ENCODE peak calls at places on chromosomes 2 and 18, in five cellular contexts. H is OCI-LY7; I is prostate gland; M is progenitor cell of endocrine pancreas; E is stimulated activated CD4-positive, alpha-beta T cell treated with anti-CD3 and anti-CD28 coated beads, Interleukin-2, amount 100 ng/mL, for 48 hours. N is an unnamed sample.

GRCh38 chr2:36356199-36356989 is 816 bp downstream of the CRIM1 start:
- DNase-seq in H (peak), I (peak), M (peak), E (peak), N (peak)

GRCh38 chr2:238970553-238971081 is 122.7 kb downstream of the TWIST2 start:
- DNase-seq in E (peak), M (peak), I (no peak), H (peak), N (peak)

GRCh38 chr2:82172483-82172882 is 1867.9 kb upstream of the LRRTM1 start:
- DNase-seq in H (no peak), E (no peak), I (no peak), M (no peak), N (no peak)

GRCh38 chr18:21740474-21740723 is 193 bp upstream of the MIB1 start:
- DNase-seq in I (peak), M (no peak), E (no peak), H (peak), N (peak)

GRCh38 chr2:172345951-172346555 is 81.3 kb upstream of the ITGA6 start:
- DNase-seq in M (no peak), H (no peak), I (no peak), E (no peak), N (no peak)

GRCh38 chr2:24874025-24874424 is 46.0 kb downstream of the ADCY3 start:
- DNase-seq in H (no peak), M (no peak), E (no peak), I (no peak), N (peak)

GRCh38 chr2:149735237-149735958 is 147.8 kb upstream of the MMADHC start:
- DNase-seq in H (no peak), M (no peak), I (no peak), E (no peak), N (no peak)

GRCh38 chr2:29723255-29724001 is 198.0 kb downstream of the ALK start:
- DNase-seq in I (no peak), M (no peak), E (no peak), H (no peak), N (no peak)

GRCh38 chr18:76232813-76233212 is 262.2 kb downstream of the ZNF516 start:
- DNase-seq in I (no peak), E (no peak), H (no peak), M (no peak), N (no peak)